ENCODE peak calls at places on chromosomes 16 and 17, in eight cellular contexts. B is body of pancreas; U is GM12878; H is psoas muscle; O is left lung; A is stomach; Z is WERI-Rb-1; S is naive thymus-derived CD4-positive, alpha-beta T cell. E is an unnamed sample.

GRCh38 chr17:37725601-37726146 is 19.2 kb downstream of the HNF1B start:
- DNase-seq in A (no peak), B (no peak), Z (peak; percentile 78), H (no peak), U (no peak), S (no peak), O (no peak), E (peak; percentile 64)

GRCh38 chr17:45948498-45948880 is 50.6 kb upstream of the STH start:
- DNase-seq in H (no peak), O (no peak), U (no peak), S (no peak), A (no peak), Z (no peak), B (no peak), E (no peak)

GRCh38 chr17:44628234-44629188 is 27.8 kb upstream of the MEIOC start:
- DNase-seq in S (no peak), Z (peak; percentile 98), U (peak; percentile 46), H (no peak), A (no peak), B (peak; percentile 62), O (no peak), E (peak; percentile 83)

GRCh38 chr17:80110447-80110812 is 9.0 kb downstream of the GAA start:
- DNase-seq in U (no peak), A (peak; percentile 14), B (no peak), O (no peak), Z (no peak), H (no peak), S (no peak), E (no peak)

GRCh38 chr17:66275651-66276050 is 26.8 kb upstream of the PRKCA start:
- DNase-seq in H (no peak), S (no peak), B (peak; percentile 44), O (no peak), A (peak; percentile 42), Z (no peak), U (no peak), E (no peak)

GRCh38 chr16:84874983-84875382 is 55.2 kb downstream of the CRISPLD2 start:
- DNase-seq in A (no peak), H (no peak), U (no peak), S (no peak), O (no peak), Z (no peak), B (no peak), E (no peak)

GRCh38 chr17:55624789-55625433 is 97.8 kb downstream of the TMEM100 start:
- DNase-seq in U (no peak), Z (no peak), S (no peak), H (no peak), A (no peak), O (no peak), B (no peak), E (no peak)

GRCh38 chr16:3327514-3327913 is 22.2 kb downstream of the ZNF75A start:
- DNase-seq in H (no peak), U (no peak), B (no peak), S (no peak), Z (no peak), O (no peak), A (no peak), E (no peak)

GRCh38 chr17:17186051-17186450 is 20.1 kb downstream of the PLD6 start:
- DNase-seq in Z (no peak), S (no peak), A (peak; percentile 29), O (peak; percentile 79), B (peak; percentile 25), U (no peak), H (no peak), E (no peak)

GRCh38 chr17:18950944-18951905 is 740 bp upstream of the SLC5A10 start:
- DNase-seq in S (no peak), H (no peak), U (no peak), Z (no peak), O (no peak), A (peak; percentile 41), B (peak; percentile 75), E (no peak)

GRCh38 chr17:36592711-36593321 is 1.1 kb downstream of the DHRS11 start:
- DNase-seq in H (no peak), U (no peak), S (no peak), B (no peak), O (no peak), Z (peak; percentile 42), A (no peak), E (peak; percentile 47)

GRCh38 chr16:88768041-88768876 is 16.8 kb downstream of the PIEZO1 start:
- DNase-seq in A (no peak), H (peak; percentile 70), O (peak; percentile 88), Z (peak; percentile 94), B (peak; percentile 52), S (no peak), U (no peak), E (no peak)

GRCh38 chr16:71351558-71351901 is 7.0 kb upstream of the CALB2 start:
- DNase-seq in H (no peak), A (no peak), O (no peak), U (no peak), S (no peak), Z (no peak), B (peak; percentile 8), E (no peak)

GRCh38 chr16:57003439-57004386 is 14.4 kb downstream of the NLRC5 start:
- DNase-seq in O (no peak), U (no peak), H (no peak), S (no peak), A (no peak), B (no peak), Z (no peak), E (peak; percentile 37)

GRCh38 chr17:5788266-5788900 is 204.1 kb upstream of the NLRP1 start:
- DNase-seq in U (no peak), A (no peak), O (no peak), B (no peak), Z (no peak), S (no peak), H (no peak), E (no peak)

GRCh38 chr16:77191259-77191969 is 424 bp downstream of the MON1B start:
- DNase-seq in S (no peak), H (peak; percentile 36), A (no peak), B (peak; percentile 33), O (peak; percentile 86), Z (no peak), U (no peak), E (no peak)

GRCh38 chr16:30166202-30166902 is 17.1 kb upstream of the CORO1A start:
- DNase-seq in A (no peak), H (no peak), O (peak; percentile 65), Z (no peak), U (peak; percentile 73), S (no peak), B (peak; percentile 34), E (no peak)

DNA sequence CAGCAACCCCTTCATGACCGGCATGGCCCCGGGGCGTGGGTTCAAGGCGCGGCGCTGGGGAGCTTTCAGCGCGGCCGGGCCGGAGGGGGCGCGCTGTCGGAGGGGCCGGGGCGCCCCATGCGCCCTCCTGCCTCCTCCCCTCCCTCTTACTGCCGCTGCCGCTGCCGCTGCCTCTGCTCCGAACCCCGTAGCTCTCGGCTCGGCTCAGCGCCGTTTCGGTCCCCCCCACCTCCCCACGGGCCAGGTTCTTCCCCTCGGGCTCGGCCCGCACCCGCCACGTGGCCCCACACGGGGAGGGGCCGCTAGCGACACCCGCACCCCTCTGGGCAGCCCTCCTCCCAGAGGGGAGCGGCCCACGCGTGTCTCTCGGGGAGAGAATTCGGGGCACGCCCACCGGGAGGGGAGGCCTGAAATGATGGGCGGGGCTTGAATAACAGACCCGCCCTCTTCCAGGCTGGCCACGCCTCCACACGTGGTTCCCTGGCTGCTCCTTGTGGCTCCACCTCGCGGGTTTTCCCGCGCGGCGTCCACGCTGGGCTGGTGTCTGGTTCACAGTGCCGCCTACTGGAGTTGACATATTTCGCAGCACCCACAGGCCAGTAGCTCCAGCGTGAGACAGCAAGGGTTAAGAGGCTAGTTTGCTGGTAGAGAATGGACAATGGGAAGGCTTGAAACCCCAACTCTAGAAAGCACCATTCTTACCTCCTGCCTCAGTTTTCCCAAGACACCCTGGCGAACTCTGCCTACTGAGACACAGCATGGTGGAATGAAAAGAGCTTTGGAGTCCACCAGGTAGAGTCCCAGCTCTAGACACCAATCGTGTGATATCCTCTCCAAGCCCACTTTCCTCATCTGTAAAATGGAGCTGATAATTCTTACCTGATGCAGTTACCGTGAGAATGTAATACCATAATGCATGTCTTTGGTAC is at the start of gene KCNH4:
- DNase-seq in H (peak; percentile 79), A (peak; percentile 81), Z (peak; percentile 95), S (peak; percentile 79), U (peak; percentile 58), B (peak; percentile 79), O (peak; percentile 96), E (peak; percentile 94)
- H3K27me3 ChIP-seq in H (peaks cover 7% of the 10 kb centered on the region), A (peaks cover 12% of the 10 kb centered on the region), Z (no peaks in the 10 kb centered on the region), S (no peaks in the 10 kb centered on the region), U (no peaks in the 10 kb centered on the region), B (peaks cover 6% of the 10 kb centered on the region), O (peaks cover 21% of the 10 kb centered on the region), E (peaks cover 47% of the 10 kb centered on the region)

DNA sequence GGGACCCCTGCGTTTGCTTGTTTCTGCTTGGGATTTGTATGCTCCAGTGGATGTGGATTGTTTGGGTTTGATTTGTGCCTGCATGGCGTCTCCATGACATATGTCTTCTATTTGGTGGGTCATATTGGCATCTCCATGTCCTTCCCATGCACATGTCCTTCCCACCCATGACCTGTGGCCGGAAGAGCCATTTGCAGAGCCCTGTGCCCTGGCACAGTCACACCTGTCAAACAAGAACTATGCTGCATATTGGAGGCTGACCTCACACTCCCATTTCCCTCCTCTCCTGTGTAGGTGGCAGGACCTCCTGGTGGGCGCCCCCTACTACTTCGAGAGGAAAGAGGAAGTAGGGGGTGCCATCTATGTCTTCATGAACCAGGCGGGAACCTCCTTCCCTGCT is 15.8 kb downstream of the ITGA3 start:
- DNase-seq in H (no peak), S (no peak), Z (no peak), O (no peak), A (no peak), U (no peak), B (no peak), E (no peak)
- H3K36me3 ChIP-seq in H (peaks cover 73% of the 10 kb centered on the region), S (no peaks in the 10 kb centered on the region), Z (peaks cover 34% of the 10 kb centered on the region), O (no peaks in the 10 kb centered on the region), A (peaks cover 67% of the 10 kb centered on the region), U (no peaks in the 10 kb centered on the region), B (no peaks in the 10 kb centered on the region), E (no peaks in the 10 kb centered on the region)

DNA sequence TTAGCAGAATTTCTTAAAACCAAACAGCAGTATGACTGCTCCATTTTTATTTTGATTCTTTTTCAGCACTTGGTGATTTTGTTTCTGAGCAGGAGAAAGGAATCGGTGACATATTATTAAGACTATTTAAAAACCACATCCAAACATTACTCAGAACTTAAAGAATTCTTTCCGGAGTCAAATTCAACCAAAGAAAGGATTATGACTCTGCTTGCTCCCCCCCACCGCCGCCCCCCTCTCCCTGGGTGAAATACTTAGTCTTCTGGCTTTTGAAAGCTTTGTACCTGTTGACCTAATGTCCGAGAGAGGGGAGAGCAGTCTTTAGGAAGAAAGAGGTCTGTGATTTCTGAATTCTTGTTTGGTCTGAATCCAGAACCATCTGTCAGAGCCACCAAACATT is 17.9 kb upstream of the COL1A1 start:
- DNase-seq in Z (no peak), H (no peak), O (no peak), B (no peak), U (no peak), A (no peak), S (no peak), E (peak; percentile 40)
- H3K4me3 ChIP-seq in Z (no peak overlapping the region), H (no peak overlapping the region), O (no peak overlapping the region), B (no peak overlapping the region), U (no peak overlapping the region), A (no peak overlapping the region), S (no peak overlapping the region), E (no peak overlapping the region)

DNA sequence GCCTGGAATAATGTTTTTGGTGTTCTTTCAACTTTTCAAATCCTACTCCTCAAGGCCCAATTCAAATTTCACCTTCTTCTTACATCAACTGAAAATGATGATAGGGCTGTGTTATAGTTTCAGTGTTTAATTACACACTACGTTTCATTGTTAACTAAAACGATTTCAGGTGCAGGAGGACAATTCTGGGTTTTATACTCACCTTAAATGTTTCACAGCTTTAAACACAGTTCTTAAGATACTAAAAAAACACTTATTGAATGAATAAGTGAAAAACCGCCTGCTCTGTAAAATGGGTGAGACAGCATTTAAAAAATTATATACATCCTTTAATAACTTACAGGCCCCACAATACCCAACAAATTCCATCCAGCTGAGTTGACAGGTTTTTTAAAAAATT is 6.2 kb upstream of the MPHOSPH6 start:
- DNase-seq in A (no peak), U (no peak), B (no peak), H (no peak), Z (no peak), O (no peak), S (no peak), E (no peak)
- H3K27me3 ChIP-seq in A (no peaks in the 10 kb centered on the region), U (peaks cover 2% of the 10 kb centered on the region), B (no peaks in the 10 kb centered on the region), H (no peaks in the 10 kb centered on the region), Z (no peaks in the 10 kb centered on the region), O (peaks cover 5% of the 10 kb centered on the region), S (peaks cover 4% of the 10 kb centered on the region), E (peaks cover 8% of the 10 kb centered on the region)